ENCODE peak calls at places on chromosomes 11 and 22, in seven cellular contexts. One of them, this sample, is unnamed. For H3K4me1, the result is how much of the 10 kb centered on the place peaks cover.

GRCh38 chr11:76598426-76598839 is 72.1 kb downstream of the LRRC32 start:
- DNase-seq in trophoblast cell: peak
- DNase-seq in neuronal stem cell: no peak
- DNase-seq in IMR-90: peak
- DNase-seq in H1: peak
- DNase-seq in H9: peak
- DNase-seq in mesenchymal stem cell: peak
- DNase-seq in this sample: peak

GRCh38 chr11:77127969-77128691 is at the start of gene MYO7A:
- DNase-seq in H1: peak
- DNase-seq in mesenchymal stem cell: peak
- DNase-seq in H9: peak
- DNase-seq in trophoblast cell: peak
- DNase-seq in IMR-90: peak
- DNase-seq in neuronal stem cell: peak
- DNase-seq in this sample: peak

GRCh38 chr11:59802639-59803176 is 7.9 kb downstream of the MRPL16 start:
- DNase-seq in trophoblast cell: peak
- DNase-seq in mesenchymal stem cell: peak
- DNase-seq in H9: no peak
- DNase-seq in neuronal stem cell: peak
- DNase-seq in IMR-90: peak
- DNase-seq in H1: no peak
- DNase-seq in this sample: peak

GRCh38 chr11:131591051-131591461 is 220.6 kb downstream of the NTM start:
- DNase-seq in mesenchymal stem cell: no peak
- DNase-seq in neuronal stem cell: no peak
- DNase-seq in H1: peak
- DNase-seq in H9: peak
- DNase-seq in trophoblast cell: no peak
- DNase-seq in IMR-90: no peak
- DNase-seq in this sample: peak

GRCh38 chr11:121352301-121352891 is 59.8 kb downstream of the SC5D start:
- DNase-seq in IMR-90: no peak
- DNase-seq in neuronal stem cell: no peak
- DNase-seq in trophoblast cell: no peak
- DNase-seq in mesenchymal stem cell: no peak
- DNase-seq in H1: no peak
- DNase-seq in H9: no peak
- DNase-seq in this sample: no peak

GRCh38 chr11:94993400-94993943 is 20.0 kb downstream of the KDM4D start:
- DNase-seq in H9: no peak
- DNase-seq in IMR-90: no peak
- DNase-seq in H1: no peak
- DNase-seq in neuronal stem cell: no peak
- DNase-seq in trophoblast cell: no peak
- DNase-seq in mesenchymal stem cell: no peak
- DNase-seq in this sample: no peak

GRCh38 chr11:20161230-20161918 is 1.1 kb upstream of the DBX1 start:
- DNase-seq in H1: peak
- DNase-seq in trophoblast cell: peak
- DNase-seq in neuronal stem cell: no peak
- DNase-seq in mesenchymal stem cell: peak
- DNase-seq in H9: peak
- DNase-seq in IMR-90: no peak
- DNase-seq in this sample: peak

GRCh38 chr11:71298016-71298550 is 45.7 kb upstream of the SHANK2 start:
- DNase-seq in neuronal stem cell: no peak
- DNase-seq in H9: peak
- DNase-seq in H1: peak
- DNase-seq in trophoblast cell: no peak
- DNase-seq in IMR-90: no peak
- DNase-seq in mesenchymal stem cell: no peak
- DNase-seq in this sample: no peak

GRCh38 chr11:102794382-102794781 is 3.6 kb downstream of the MMP1 start:
- DNase-seq in IMR-90: peak
- DNase-seq in neuronal stem cell: no peak
- DNase-seq in H1: peak
- DNase-seq in trophoblast cell: peak
- DNase-seq in mesenchymal stem cell: peak
- DNase-seq in H9: peak
- DNase-seq in this sample: peak

GRCh38 chr11:93221539-93221938 is 23.7 kb upstream of the SLC36A4 start:
- DNase-seq in H1: no peak
- DNase-seq in IMR-90: no peak
- DNase-seq in trophoblast cell: no peak
- DNase-seq in H9: no peak
- DNase-seq in neuronal stem cell: no peak
- DNase-seq in mesenchymal stem cell: no peak
- DNase-seq in this sample: no peak

GRCh38 chr11:122375687-122376399 is 259.8 kb upstream of the BLID start:
- DNase-seq in H9: no peak
- DNase-seq in neuronal stem cell: no peak
- DNase-seq in H1: no peak
- DNase-seq in IMR-90: peak
- DNase-seq in mesenchymal stem cell: no peak
- DNase-seq in trophoblast cell: peak
- DNase-seq in this sample: no peak

GRCh38 chr11:102446606-102447005 is 6.0 kb downstream of the TMEM123 start:
- DNase-seq in H9: no peak
- DNase-seq in IMR-90: peak
- DNase-seq in H1: no peak
- DNase-seq in trophoblast cell: no peak
- DNase-seq in mesenchymal stem cell: peak
- DNase-seq in neuronal stem cell: no peak
- DNase-seq in this sample: peak

GRCh38 chr11:15695096-15695721 is 580.5 kb downstream of the INSC start:
- DNase-seq in trophoblast cell: peak
- DNase-seq in neuronal stem cell: no peak
- DNase-seq in H9: no peak
- DNase-seq in mesenchymal stem cell: no peak
- DNase-seq in IMR-90: no peak
- DNase-seq in H1: no peak
- DNase-seq in this sample: peak

GRCh38 chr11:56855217-56855616 is 106.7 kb upstream of the OR9G4 start:
- DNase-seq in H9: no peak
- DNase-seq in mesenchymal stem cell: no peak
- DNase-seq in neuronal stem cell: no peak
- DNase-seq in trophoblast cell: no peak
- DNase-seq in IMR-90: no peak
- DNase-seq in H1: no peak
- DNase-seq in this sample: no peak

GRCh38 chr11:31768744-31769143 is 42.4 kb downstream of the PAX6 start:
- DNase-seq in IMR-90: no peak
- DNase-seq in H9: no peak
- DNase-seq in H1: no peak
- DNase-seq in trophoblast cell: no peak
- DNase-seq in mesenchymal stem cell: no peak
- DNase-seq in neuronal stem cell: no peak
- DNase-seq in this sample: no peak

GRCh38 chr22:39369186-39369585 is 19.4 kb downstream of the SYNGR1 start:
- DNase-seq in H9: no peak
- DNase-seq in neuronal stem cell: no peak
- DNase-seq in mesenchymal stem cell: no peak
- DNase-seq in IMR-90: no peak
- DNase-seq in trophoblast cell: no peak
- DNase-seq in H1: no peak
- DNase-seq in this sample: no peak

GRCh38 chr11:57368106-57368826 is 12.7 kb downstream of the PRG3 start:
- DNase-seq in trophoblast cell: no peak
- DNase-seq in H9: no peak
- DNase-seq in neuronal stem cell: no peak
- DNase-seq in mesenchymal stem cell: no peak
- DNase-seq in H1: no peak
- DNase-seq in IMR-90: no peak
- DNase-seq in this sample: no peak

GRCh38 chr11:34886609-34887008 is 29.6 kb downstream of the APIP start:
- DNase-seq in H9: no peak
- DNase-seq in IMR-90: no peak
- DNase-seq in trophoblast cell: no peak
- DNase-seq in H1: no peak
- DNase-seq in mesenchymal stem cell: no peak
- DNase-seq in neuronal stem cell: no peak
- DNase-seq in this sample: no peak

GRCh38 chr11:124194696-124195418 is 11.7 kb downstream of the OR10D3 start:
- DNase-seq in trophoblast cell: peak
- DNase-seq in H9: peak
- DNase-seq in mesenchymal stem cell: peak
- DNase-seq in IMR-90: peak
- DNase-seq in neuronal stem cell: peak
- DNase-seq in H1: peak
- DNase-seq in this sample: peak

GRCh38 chr11:113664069-113664980 is 41.8 kb downstream of the TMPRSS5 start:
- DNase-seq in trophoblast cell: no peak
- DNase-seq in mesenchymal stem cell: no peak
- DNase-seq in IMR-90: peak
- DNase-seq in H9: no peak
- DNase-seq in neuronal stem cell: no peak
- DNase-seq in H1: no peak
- DNase-seq in this sample: peak

GRCh38 chr11:6418958-6419611 is at the start of gene APBB1:
- DNase-seq in H9: peak
- DNase-seq in IMR-90: peak
- DNase-seq in mesenchymal stem cell: peak
- DNase-seq in neuronal stem cell: peak
- DNase-seq in H1: peak
- DNase-seq in trophoblast cell: no peak
- DNase-seq in this sample: peak

DNA sequence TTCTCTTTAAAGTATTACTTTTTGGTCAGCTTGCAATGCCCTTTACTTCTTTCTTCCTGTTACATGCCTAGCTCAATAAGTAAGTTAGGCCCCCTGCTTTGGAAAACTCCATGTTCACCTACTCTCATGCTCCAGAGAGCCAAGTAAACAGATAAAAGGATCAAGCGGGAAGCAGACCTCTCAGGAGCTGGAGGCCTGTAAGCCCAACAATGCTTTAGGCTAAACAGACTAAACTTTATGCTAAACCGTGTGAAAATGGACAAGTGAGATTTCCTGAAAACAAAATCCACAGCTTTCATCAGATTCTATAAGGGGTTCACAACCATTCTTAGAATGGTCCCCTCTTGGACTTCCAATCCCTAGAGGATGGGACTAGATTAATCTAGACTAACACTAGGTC is 40.2 kb downstream of the CELF1 start:
- DNase-seq in H1: no peak
- DNase-seq in mesenchymal stem cell: peak
- DNase-seq in neuronal stem cell: no peak
- DNase-seq in trophoblast cell: no peak
- DNase-seq in H9: no peak
- DNase-seq in IMR-90: no peak
- DNase-seq in this sample: peak
- H2BK120ac ChIP-seq in H1: no peak
- H2BK120ac ChIP-seq in mesenchymal stem cell: peak
- H2BK120ac ChIP-seq in neuronal stem cell: no peak
- H2BK120ac ChIP-seq in trophoblast cell: no peak
- H2BK120ac ChIP-seq in H9: no peak
- H2BK120ac ChIP-seq in IMR-90: peak
- H2BK120ac ChIP-seq in this sample: no peak

GRCh38 chr11:1832989-1833365 is 1.8 kb upstream of the SYT8 start:
- DNase-seq in neuronal stem cell: no peak
- DNase-seq in IMR-90: no peak
- DNase-seq in mesenchymal stem cell: no peak
- DNase-seq in trophoblast cell: no peak
- DNase-seq in H9: peak
- DNase-seq in H1: no peak
- DNase-seq in this sample: no peak
- H3K4me1 ChIP-seq in neuronal stem cell: under half
- H3K4me1 ChIP-seq in IMR-90: under half
- H3K4me1 ChIP-seq in mesenchymal stem cell: half or more
- H3K4me1 ChIP-seq in trophoblast cell: under half
- H3K4me1 ChIP-seq in H9: under half
- H3K4me1 ChIP-seq in H1: under half
- H3K4me1 ChIP-seq in this sample: under half

GRCh38 chr11:1667906-1668305 is 29.1 kb upstream of the KRTAP5-6 start:
- DNase-seq in trophoblast cell: no peak
- DNase-seq in H1: no peak
- DNase-seq in neuronal stem cell: no peak
- DNase-seq in IMR-90: no peak
- DNase-seq in H9: no peak
- DNase-seq in mesenchymal stem cell: no peak
- DNase-seq in this sample: peak
- H2BK120ac ChIP-seq in trophoblast cell: no peak
- H2BK120ac ChIP-seq in H1: no peak
- H2BK120ac ChIP-seq in neuronal stem cell: no peak
- H2BK120ac ChIP-seq in IMR-90: no peak
- H2BK120ac ChIP-seq in H9: no peak
- H2BK120ac ChIP-seq in mesenchymal stem cell: no peak
- H2BK120ac ChIP-seq in this sample: no peak

GRCh38 chr22:49966041-49966715 is 5.6 kb downstream of the PIM3 start:
- DNase-seq in mesenchymal stem cell: no peak
- DNase-seq in IMR-90: no peak
- DNase-seq in H1: peak
- DNase-seq in neuronal stem cell: no peak
- DNase-seq in H9: peak
- DNase-seq in trophoblast cell: no peak
- DNase-seq in this sample: no peak

GRCh38 chr22:49965291-49966040 is 4.9 kb downstream of the PIM3 start:
- DNase-seq in H1: peak
- DNase-seq in IMR-90: no peak
- DNase-seq in mesenchymal stem cell: no peak
- DNase-seq in neuronal stem cell: no peak
- DNase-seq in H9: peak
- DNase-seq in trophoblast cell: peak
- DNase-seq in this sample: no peak

GRCh38 chr22:49963647-49964026 is 3.1 kb downstream of the PIM3 start:
- DNase-seq in trophoblast cell: no peak
- DNase-seq in mesenchymal stem cell: no peak
- DNase-seq in neuronal stem cell: no peak
- DNase-seq in H1: no peak
- DNase-seq in H9: no peak
- DNase-seq in IMR-90: no peak
- DNase-seq in this sample: no peak

GRCh38 chr22:49964136-49964492 is 3.5 kb downstream of the PIM3 start:
- DNase-seq in IMR-90: no peak
- DNase-seq in H1: no peak
- DNase-seq in H9: no peak
- DNase-seq in trophoblast cell: no peak
- DNase-seq in mesenchymal stem cell: no peak
- DNase-seq in neuronal stem cell: no peak
- DNase-seq in this sample: no peak

DNA sequence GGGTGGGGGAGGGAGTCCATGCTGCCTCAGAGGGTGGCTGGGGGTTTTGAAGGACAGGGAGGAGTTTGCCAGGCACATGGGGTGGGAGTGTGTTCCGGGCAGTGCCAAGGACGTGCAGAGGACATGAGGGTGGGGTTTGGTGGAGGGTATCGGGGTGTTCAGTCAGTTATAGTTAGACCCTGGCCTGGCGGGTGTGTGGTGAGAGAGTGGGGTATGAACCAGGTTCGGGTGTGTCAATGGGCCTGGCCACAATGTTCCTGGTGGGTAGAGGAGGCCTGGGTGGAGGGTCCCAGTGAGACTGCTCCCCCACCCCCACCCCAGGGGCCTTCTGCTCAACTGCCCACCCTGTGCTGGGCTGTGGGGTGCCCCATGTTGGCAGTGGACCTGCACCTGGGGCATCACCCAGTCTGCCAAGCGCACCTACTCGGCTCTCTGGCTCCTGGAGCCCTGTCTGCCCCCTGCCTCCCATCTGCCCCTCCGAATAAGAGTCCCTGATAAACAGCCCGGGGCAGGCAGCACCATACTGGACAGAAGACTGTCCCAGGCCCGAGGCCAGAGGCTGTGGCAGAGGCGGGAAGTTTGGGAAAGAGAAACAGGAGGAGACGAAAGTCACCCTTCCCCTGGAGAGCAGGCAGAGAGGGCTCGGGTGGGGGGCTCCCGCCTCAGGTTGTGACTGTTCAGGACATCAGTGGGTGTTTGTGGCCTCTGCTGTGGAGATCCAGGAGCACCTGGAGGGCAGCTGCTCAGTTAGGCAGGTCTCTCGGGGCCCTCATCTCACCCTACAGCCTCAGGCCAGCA is 4.1 kb downstream of the PIM3 start:
- DNase-seq in IMR-90: no peak
- DNase-seq in trophoblast cell: no peak
- DNase-seq in H9: peak
- DNase-seq in neuronal stem cell: no peak
- DNase-seq in mesenchymal stem cell: no peak
- DNase-seq in H1: peak
- DNase-seq in this sample: no peak
- H3K4me1 ChIP-seq in IMR-90: under half
- H3K4me1 ChIP-seq in trophoblast cell: half or more
- H3K4me1 ChIP-seq in H9: under half
- H3K4me1 ChIP-seq in neuronal stem cell: under half
- H3K4me1 ChIP-seq in mesenchymal stem cell: half or more
- H3K4me1 ChIP-seq in H1: under half
- H3K4me1 ChIP-seq in this sample: under half